ENCODE peak calls at places on chromosome 12, in six cellular contexts. T is uterus, G is mucosa of descending colon, C is pancreas, Y is NT2/D1, D is psoas muscle. R is an unnamed sample.

GRCh38 chr12:130214686-130215370 is 52.6 kb downstream of the FZD10 start:
- DNase-seq in T (no peak), G (no peak), C (no peak), Y (no peak), D (no peak), R (no peak)

GRCh38 chr12:54431911-54432814 is 13.1 kb upstream of the ITGA5 start:
- DNase-seq in T (peak; percentile 95), G (peak; percentile 45), C (no peak), Y (no peak), D (peak; percentile 82), R (peak; percentile 71)

GRCh38 chr12:77325505-77325904 is 260.1 kb upstream of the E2F7 start:
- DNase-seq in T (no peak), G (no peak), C (no peak), Y (no peak), D (no peak), R (peak; percentile 14)

GRCh38 chr12:100703868-100704267 is 90.7 kb upstream of the ANO4 start:
- DNase-seq in T (no peak), G (no peak), C (no peak), Y (no peak), D (no peak), R (no peak)

GRCh38 chr12:76549131-76549530 is 10.4 kb downstream of the OSBPL8 start:
- DNase-seq in T (no peak), G (no peak), C (no peak), Y (no peak), D (no peak), R (no peak)

GRCh38 chr12:124872068-124872719 is 8.5 kb upstream of the SCARB1 start:
- DNase-seq in T (no peak), G (no peak), C (no peak), Y (no peak), D (no peak), R (no peak)

GRCh38 chr12:57419495-57419894 is 11.3 kb downstream of the R3HDM2 start:
- DNase-seq in T (no peak), G (no peak), C (no peak), Y (no peak), D (no peak), R (no peak)

GRCh38 chr12:3202734-3203446 is 125.7 kb downstream of the TSPAN9 start:
- DNase-seq in T (peak; percentile 67), G (peak; percentile 62), C (no peak), Y (peak; percentile 84), D (peak; percentile 79), R (peak; percentile 60)

GRCh38 chr12:117968826-117969659 is at the start of gene KSR2:
- DNase-seq in T (no peak), G (peak; percentile 88), C (peak; percentile 89), Y (peak; percentile 88), D (no peak), R (peak; percentile 91)

GRCh38 chr12:24922109-24922508 is 26.8 kb downstream of the BCAT1 start:
- DNase-seq in T (no peak), G (no peak), C (no peak), Y (no peak), D (no peak), R (no peak)

GRCh38 chr12:43728117-43728516 is 30.5 kb downstream of the PUS7L start:
- DNase-seq in T (no peak), G (no peak), C (no peak), Y (no peak), D (no peak), R (no peak)

GRCh38 chr12:132610051-132610759 is at the start of gene LRCOL1:
- DNase-seq in T (no peak), G (no peak), C (peak; percentile 48), Y (no peak), D (peak; percentile 67), R (no peak)

GRCh38 chr12:30993766-30994165 is 67.2 kb downstream of the TSPAN11 start:
- DNase-seq in T (no peak), G (no peak), C (no peak), Y (no peak), D (no peak), R (no peak)

GRCh38 chr12:21476949-21477348 is 24.5 kb downstream of the RECQL start:
- DNase-seq in T (no peak), G (no peak), C (no peak), Y (no peak), D (no peak), R (no peak)

GRCh38 chr12:124747426-124748161 is 116.1 kb downstream of the SCARB1 start:
- DNase-seq in T (peak; percentile 79), G (peak; percentile 56), C (no peak), Y (no peak), D (no peak), R (peak; percentile 73)

GRCh38 chr12:8032242-8033152 is at the start of gene FOXJ2:
- DNase-seq in T (peak; percentile 74), G (peak; percentile 79), C (peak; percentile 80), Y (peak; percentile 70), D (peak; percentile 90), R (peak; percentile 91)

GRCh38 chr12:72647139-72647538 is 375.0 kb downstream of the TRHDE start:
- DNase-seq in T (no peak), G (no peak), C (no peak), Y (no peak), D (no peak), R (no peak)

GRCh38 chr12:126760109-126760508 is 1506.9 kb upstream of the TMEM132C start:
- DNase-seq in T (no peak), G (no peak), C (no peak), Y (no peak), D (no peak), R (no peak)

GRCh38 chr12:32043928-32044549 is 62.6 kb upstream of the BICD1 start:
- DNase-seq in T (no peak), G (no peak), C (no peak), Y (no peak), D (no peak), R (peak; percentile 53)

GRCh38 chr12:58302487-58303011 is 361.2 kb downstream of the ATP23 start:
- DNase-seq in T (no peak), G (peak; percentile 62), C (no peak), Y (no peak), D (no peak), R (no peak)

GRCh38 chr12:13772264-13772663 is 209.1 kb downstream of the GRIN2B start:
- DNase-seq in T (no peak), G (no peak), C (no peak), Y (no peak), D (no peak), R (no peak)

GRCh38 chr12:112349440-112349839 is 32.8 kb downstream of the HECTD4 start:
- DNase-seq in T (no peak), G (no peak), C (no peak), Y (no peak), D (no peak), R (no peak)

GRCh38 chr12:550473-551260 is 90.9 kb downstream of the B4GALNT3 start:
- DNase-seq in T (no peak), G (no peak), C (no peak), Y (no peak), D (no peak), R (no peak)

GRCh38 chr12:110597885-110598284 is 14.8 kb upstream of the PPTC7 start:
- DNase-seq in T (no peak), G (no peak), C (no peak), Y (no peak), D (no peak), R (no peak)

GRCh38 chr12:110590059-110590458 is 6.9 kb upstream of the PPTC7 start:
- DNase-seq in T (no peak), G (no peak), C (no peak), Y (no peak), D (no peak), R (no peak)

GRCh38 chr12:110591508-110592051 is 8.5 kb upstream of the PPTC7 start:
- DNase-seq in T (no peak), G (no peak), C (no peak), Y (no peak), D (no peak), R (peak; percentile 14)

GRCh38 chr12:110590806-110591326 is 7.7 kb upstream of the PPTC7 start:
- DNase-seq in T (no peak), G (no peak), C (no peak), Y (no peak), D (no peak), R (no peak)

DNA sequence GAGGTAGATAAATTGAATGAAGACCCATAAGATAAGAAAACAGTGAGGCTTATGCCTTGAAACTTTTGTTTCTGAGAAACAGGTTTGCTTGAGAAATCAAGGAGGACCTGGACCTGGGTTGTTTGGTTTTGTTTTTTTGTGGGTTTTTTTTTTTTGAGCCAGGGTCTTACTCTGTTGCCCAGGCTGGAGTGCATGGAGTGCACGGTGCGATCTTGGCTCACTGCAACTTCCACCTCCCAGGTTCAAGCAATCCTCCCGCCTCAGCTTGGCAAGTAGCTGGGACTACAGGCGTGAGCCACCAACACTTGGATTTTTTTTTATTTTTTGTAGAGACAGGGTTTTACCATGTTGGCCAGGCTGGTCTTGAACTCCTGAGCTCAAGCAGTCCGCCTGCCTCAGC is 9.0 kb upstream of the PPTC7 start:
- DNase-seq in T (no peak), G (no peak), C (no peak), Y (no peak), D (no peak), R (no peak)
- H3K4me3 ChIP-seq in T (no peak overlapping the region), G (no peak overlapping the region), C (no peak overlapping the region), Y (no peak overlapping the region), D (no peak overlapping the region), R (no peak overlapping the region)

DNA sequence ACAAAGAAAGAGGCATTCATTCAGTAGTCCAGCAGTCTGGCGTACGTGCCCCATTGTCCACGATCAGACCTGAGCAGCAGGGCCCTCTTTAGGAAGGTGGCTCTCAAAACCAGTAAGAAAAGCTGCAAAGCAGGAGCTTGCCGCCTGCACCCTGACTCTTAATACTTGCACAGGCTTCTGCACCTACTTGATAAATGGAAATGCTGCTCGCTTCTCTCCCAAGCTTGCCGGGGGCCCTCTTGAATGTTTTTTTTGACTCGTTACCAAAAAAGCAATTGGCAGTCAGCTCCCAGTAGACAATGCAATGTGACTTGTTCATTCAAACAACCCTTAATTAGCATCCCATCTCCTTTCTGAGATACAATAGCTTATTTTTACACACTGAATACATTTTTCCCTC is 27.2 kb upstream of the PTPRB start:
- DNase-seq in T (no peak), G (no peak), C (no peak), Y (no peak), D (no peak), R (no peak)
- H3K4me3 ChIP-seq in T (no peak overlapping the region), G (no peak overlapping the region), C (no peak overlapping the region), Y (no peak overlapping the region), D (no peak overlapping the region), R (no peak overlapping the region)

GRCh38 chr12:27513155-27513824 is 10.7 kb upstream of the PPFIBP1 start:
- DNase-seq in T (no peak), G (no peak), C (no peak), Y (no peak), D (no peak), R (no peak)

GRCh38 chr12:27506645-27507189 is 17.3 kb upstream of the PPFIBP1 start:
- DNase-seq in T (no peak), G (no peak), C (no peak), Y (no peak), D (no peak), R (no peak)

GRCh38 chr12:27509032-27509431 is 15.0 kb upstream of the PPFIBP1 start:
- DNase-seq in T (no peak), G (no peak), C (no peak), Y (no peak), D (no peak), R (no peak)

GRCh38 chr12:27511723-27512045 is 12.3 kb upstream of the PPFIBP1 start:
- DNase-seq in T (no peak), G (no peak), C (no peak), Y (no peak), D (no peak), R (peak; percentile 13)

GRCh38 chr12:27511031-27511722 is 12.8 kb upstream of the PPFIBP1 start:
- DNase-seq in T (no peak), G (no peak), C (no peak), Y (no peak), D (no peak), R (peak; percentile 14)
- H3K4me3 ChIP-seq in T (no peak overlapping the region), G (no peak overlapping the region), C (no peak overlapping the region), Y (no peak overlapping the region), D (no peak overlapping the region), R (no peak overlapping the region)

GRCh38 chr12:102916252-102917025 is 605 bp downstream of the PAH start:
- DNase-seq in T (no peak), G (no peak), C (no peak), Y (no peak), D (no peak), R (no peak)
- H3K4me3 ChIP-seq in T (no peak overlapping the region), G (no peak overlapping the region), C (no peak overlapping the region), Y (peak overlapping the region; percentile 35), D (no peak overlapping the region), R (no peak overlapping the region)